ENCODE peak calls at places on chromosome 5, in nine cellular contexts. One of them, this sample, is unnamed.

GRCh38 chr5:45408067-45408466 is 288.1 kb downstream of the HCN1 start:
- DNase-seq in NCI-H774: no peak
- DNase-seq in gastrocnemius medialis: no peak
- DNase-seq in stimulated activated CD8-positive, alpha-beta memory T cell treated with anti-CD3 and anti-CD28 coated beads, Interleukin-12 subunit alpha, Interleukin-12 subunit beta, amount 100 ng/mL, for 1 hour: no peak
- DNase-seq in DMS 273 treated with DMSO at 0.1 percent for 48 hours: no peak
- DNase-seq in NCI-H524: no peak
- DNase-seq in HCEC 1CT: peak
- DNase-seq in GF-D8: no peak
- DNase-seq in T-helper 9 cell: no peak
- DNase-seq in this sample: no peak

GRCh38 chr5:67032921-67033664 is 163.5 kb downstream of the CD180 start:
- DNase-seq in T-helper 9 cell: no peak
- DNase-seq in DMS 273 treated with DMSO at 0.1 percent for 48 hours: no peak
- DNase-seq in NCI-H524: no peak
- DNase-seq in stimulated activated CD8-positive, alpha-beta memory T cell treated with anti-CD3 and anti-CD28 coated beads, Interleukin-12 subunit alpha, Interleukin-12 subunit beta, amount 100 ng/mL, for 1 hour: no peak
- DNase-seq in GF-D8: peak
- DNase-seq in HCEC 1CT: peak
- DNase-seq in gastrocnemius medialis: no peak
- DNase-seq in NCI-H774: no peak
- DNase-seq in this sample: no peak

GRCh38 chr5:3197699-3198098 is 397.9 kb upstream of the IRX1 start:
- DNase-seq in T-helper 9 cell: no peak
- DNase-seq in gastrocnemius medialis: no peak
- DNase-seq in DMS 273 treated with DMSO at 0.1 percent for 48 hours: no peak
- DNase-seq in HCEC 1CT: no peak
- DNase-seq in GF-D8: no peak
- DNase-seq in stimulated activated CD8-positive, alpha-beta memory T cell treated with anti-CD3 and anti-CD28 coated beads, Interleukin-12 subunit alpha, Interleukin-12 subunit beta, amount 100 ng/mL, for 1 hour: no peak
- DNase-seq in NCI-H774: peak
- DNase-seq in NCI-H524: peak
- DNase-seq in this sample: no peak

GRCh38 chr5:39353714-39354399 is 10.4 kb downstream of the C9 start:
- DNase-seq in DMS 273 treated with DMSO at 0.1 percent for 48 hours: no peak
- DNase-seq in NCI-H774: no peak
- DNase-seq in stimulated activated CD8-positive, alpha-beta memory T cell treated with anti-CD3 and anti-CD28 coated beads, Interleukin-12 subunit alpha, Interleukin-12 subunit beta, amount 100 ng/mL, for 1 hour: no peak
- DNase-seq in NCI-H524: no peak
- DNase-seq in T-helper 9 cell: no peak
- DNase-seq in HCEC 1CT: no peak
- DNase-seq in gastrocnemius medialis: no peak
- DNase-seq in GF-D8: no peak
- DNase-seq in this sample: no peak

GRCh38 chr5:172179032-172179989 is 8.7 kb downstream of the STK10 start:
- DNase-seq in HCEC 1CT: no peak
- DNase-seq in NCI-H774: no peak
- DNase-seq in gastrocnemius medialis: no peak
- DNase-seq in DMS 273 treated with DMSO at 0.1 percent for 48 hours: no peak
- DNase-seq in T-helper 9 cell: peak
- DNase-seq in stimulated activated CD8-positive, alpha-beta memory T cell treated with anti-CD3 and anti-CD28 coated beads, Interleukin-12 subunit alpha, Interleukin-12 subunit beta, amount 100 ng/mL, for 1 hour: no peak
- DNase-seq in GF-D8: peak
- DNase-seq in NCI-H524: no peak
- DNase-seq in this sample: peak

GRCh38 chr5:171520300-171521170 is 101.1 kb downstream of the FGF18 start:
- DNase-seq in T-helper 9 cell: no peak
- DNase-seq in DMS 273 treated with DMSO at 0.1 percent for 48 hours: peak
- DNase-seq in NCI-H524: peak
- DNase-seq in stimulated activated CD8-positive, alpha-beta memory T cell treated with anti-CD3 and anti-CD28 coated beads, Interleukin-12 subunit alpha, Interleukin-12 subunit beta, amount 100 ng/mL, for 1 hour: no peak
- DNase-seq in NCI-H774: no peak
- DNase-seq in HCEC 1CT: no peak
- DNase-seq in GF-D8: no peak
- DNase-seq in gastrocnemius medialis: no peak
- DNase-seq in this sample: no peak

GRCh38 chr5:139391570-139392323 is 2.0 kb upstream of the MZB1 start:
- DNase-seq in NCI-H524: no peak
- DNase-seq in DMS 273 treated with DMSO at 0.1 percent for 48 hours: no peak
- DNase-seq in stimulated activated CD8-positive, alpha-beta memory T cell treated with anti-CD3 and anti-CD28 coated beads, Interleukin-12 subunit alpha, Interleukin-12 subunit beta, amount 100 ng/mL, for 1 hour: no peak
- DNase-seq in gastrocnemius medialis: no peak
- DNase-seq in HCEC 1CT: no peak
- DNase-seq in GF-D8: no peak
- DNase-seq in T-helper 9 cell: no peak
- DNase-seq in NCI-H774: no peak
- DNase-seq in this sample: no peak

GRCh38 chr5:137752873-137753226 is 1.3 kb downstream of the HNRNPA0 start:
- DNase-seq in DMS 273 treated with DMSO at 0.1 percent for 48 hours: no peak
- DNase-seq in NCI-H774: no peak
- DNase-seq in gastrocnemius medialis: no peak
- DNase-seq in T-helper 9 cell: no peak
- DNase-seq in stimulated activated CD8-positive, alpha-beta memory T cell treated with anti-CD3 and anti-CD28 coated beads, Interleukin-12 subunit alpha, Interleukin-12 subunit beta, amount 100 ng/mL, for 1 hour: no peak
- DNase-seq in NCI-H524: peak
- DNase-seq in HCEC 1CT: peak
- DNase-seq in GF-D8: no peak
- DNase-seq in this sample: no peak

GRCh38 chr5:30040483-30041116 is 1152.9 kb upstream of the CDH6 start:
- DNase-seq in HCEC 1CT: peak
- DNase-seq in T-helper 9 cell: no peak
- DNase-seq in NCI-H524: peak
- DNase-seq in gastrocnemius medialis: no peak
- DNase-seq in stimulated activated CD8-positive, alpha-beta memory T cell treated with anti-CD3 and anti-CD28 coated beads, Interleukin-12 subunit alpha, Interleukin-12 subunit beta, amount 100 ng/mL, for 1 hour: no peak
- DNase-seq in GF-D8: no peak
- DNase-seq in NCI-H774: peak
- DNase-seq in DMS 273 treated with DMSO at 0.1 percent for 48 hours: peak
- DNase-seq in this sample: no peak

GRCh38 chr5:31469466-31469865 is 62.4 kb downstream of the DROSHA start:
- DNase-seq in gastrocnemius medialis: no peak
- DNase-seq in HCEC 1CT: no peak
- DNase-seq in T-helper 9 cell: no peak
- DNase-seq in stimulated activated CD8-positive, alpha-beta memory T cell treated with anti-CD3 and anti-CD28 coated beads, Interleukin-12 subunit alpha, Interleukin-12 subunit beta, amount 100 ng/mL, for 1 hour: no peak
- DNase-seq in GF-D8: no peak
- DNase-seq in NCI-H524: no peak
- DNase-seq in NCI-H774: no peak
- DNase-seq in DMS 273 treated with DMSO at 0.1 percent for 48 hours: no peak
- DNase-seq in this sample: no peak

GRCh38 chr5:76402880-76403712 is at the start of gene IQGAP2:
- DNase-seq in DMS 273 treated with DMSO at 0.1 percent for 48 hours: peak
- DNase-seq in gastrocnemius medialis: peak
- DNase-seq in HCEC 1CT: peak
- DNase-seq in stimulated activated CD8-positive, alpha-beta memory T cell treated with anti-CD3 and anti-CD28 coated beads, Interleukin-12 subunit alpha, Interleukin-12 subunit beta, amount 100 ng/mL, for 1 hour: peak
- DNase-seq in NCI-H524: peak
- DNase-seq in NCI-H774: no peak
- DNase-seq in T-helper 9 cell: peak
- DNase-seq in GF-D8: peak
- DNase-seq in this sample: peak

GRCh38 chr5:157328277-157328912 is 62.5 kb downstream of the CYFIP2 start:
- DNase-seq in stimulated activated CD8-positive, alpha-beta memory T cell treated with anti-CD3 and anti-CD28 coated beads, Interleukin-12 subunit alpha, Interleukin-12 subunit beta, amount 100 ng/mL, for 1 hour: peak
- DNase-seq in NCI-H774: peak
- DNase-seq in NCI-H524: peak
- DNase-seq in HCEC 1CT: peak
- DNase-seq in T-helper 9 cell: peak
- DNase-seq in DMS 273 treated with DMSO at 0.1 percent for 48 hours: peak
- DNase-seq in GF-D8: peak
- DNase-seq in gastrocnemius medialis: peak
- DNase-seq in this sample: peak

GRCh38 chr5:61881821-61882220 is 424.2 kb upstream of the KIF2A start:
- DNase-seq in DMS 273 treated with DMSO at 0.1 percent for 48 hours: no peak
- DNase-seq in NCI-H774: no peak
- DNase-seq in stimulated activated CD8-positive, alpha-beta memory T cell treated with anti-CD3 and anti-CD28 coated beads, Interleukin-12 subunit alpha, Interleukin-12 subunit beta, amount 100 ng/mL, for 1 hour: no peak
- DNase-seq in gastrocnemius medialis: no peak
- DNase-seq in NCI-H524: no peak
- DNase-seq in HCEC 1CT: peak
- DNase-seq in T-helper 9 cell: no peak
- DNase-seq in GF-D8: no peak
- DNase-seq in this sample: no peak

GRCh38 chr5:159638954-159639559 is 277.2 kb upstream of the ADRA1B start:
- DNase-seq in T-helper 9 cell: no peak
- DNase-seq in HCEC 1CT: no peak
- DNase-seq in stimulated activated CD8-positive, alpha-beta memory T cell treated with anti-CD3 and anti-CD28 coated beads, Interleukin-12 subunit alpha, Interleukin-12 subunit beta, amount 100 ng/mL, for 1 hour: no peak
- DNase-seq in gastrocnemius medialis: no peak
- DNase-seq in DMS 273 treated with DMSO at 0.1 percent for 48 hours: no peak
- DNase-seq in GF-D8: no peak
- DNase-seq in NCI-H774: no peak
- DNase-seq in NCI-H524: no peak
- DNase-seq in this sample: no peak

GRCh38 chr5:76990899-76991475 is 38.1 kb downstream of the CRHBP start:
- DNase-seq in T-helper 9 cell: no peak
- DNase-seq in NCI-H774: no peak
- DNase-seq in gastrocnemius medialis: no peak
- DNase-seq in NCI-H524: no peak
- DNase-seq in DMS 273 treated with DMSO at 0.1 percent for 48 hours: no peak
- DNase-seq in GF-D8: no peak
- DNase-seq in HCEC 1CT: no peak
- DNase-seq in stimulated activated CD8-positive, alpha-beta memory T cell treated with anti-CD3 and anti-CD28 coated beads, Interleukin-12 subunit alpha, Interleukin-12 subunit beta, amount 100 ng/mL, for 1 hour: no peak
- DNase-seq in this sample: no peak

GRCh38 chr5:148897842-148898241 is 71.4 kb downstream of the ADRB2 start:
- DNase-seq in NCI-H524: no peak
- DNase-seq in GF-D8: no peak
- DNase-seq in T-helper 9 cell: no peak
- DNase-seq in gastrocnemius medialis: no peak
- DNase-seq in HCEC 1CT: no peak
- DNase-seq in stimulated activated CD8-positive, alpha-beta memory T cell treated with anti-CD3 and anti-CD28 coated beads, Interleukin-12 subunit alpha, Interleukin-12 subunit beta, amount 100 ng/mL, for 1 hour: no peak
- DNase-seq in DMS 273 treated with DMSO at 0.1 percent for 48 hours: no peak
- DNase-seq in NCI-H774: no peak
- DNase-seq in this sample: no peak

GRCh38 chr5:7320641-7321170 is 75.2 kb upstream of the ADCY2 start:
- DNase-seq in stimulated activated CD8-positive, alpha-beta memory T cell treated with anti-CD3 and anti-CD28 coated beads, Interleukin-12 subunit alpha, Interleukin-12 subunit beta, amount 100 ng/mL, for 1 hour: no peak
- DNase-seq in NCI-H774: no peak
- DNase-seq in HCEC 1CT: no peak
- DNase-seq in DMS 273 treated with DMSO at 0.1 percent for 48 hours: no peak
- DNase-seq in T-helper 9 cell: no peak
- DNase-seq in gastrocnemius medialis: no peak
- DNase-seq in NCI-H524: no peak
- DNase-seq in GF-D8: no peak
- DNase-seq in this sample: no peak

GRCh38 chr5:159525117-159525516 is 194.8 kb upstream of the IL12B start:
- DNase-seq in T-helper 9 cell: no peak
- DNase-seq in gastrocnemius medialis: no peak
- DNase-seq in NCI-H774: no peak
- DNase-seq in NCI-H524: no peak
- DNase-seq in stimulated activated CD8-positive, alpha-beta memory T cell treated with anti-CD3 and anti-CD28 coated beads, Interleukin-12 subunit alpha, Interleukin-12 subunit beta, amount 100 ng/mL, for 1 hour: no peak
- DNase-seq in HCEC 1CT: no peak
- DNase-seq in GF-D8: no peak
- DNase-seq in DMS 273 treated with DMSO at 0.1 percent for 48 hours: no peak
- DNase-seq in this sample: no peak

GRCh38 chr5:3010953-3011763 is 259.7 kb upstream of the IRX2 start:
- DNase-seq in NCI-H774: no peak
- DNase-seq in DMS 273 treated with DMSO at 0.1 percent for 48 hours: no peak
- DNase-seq in stimulated activated CD8-positive, alpha-beta memory T cell treated with anti-CD3 and anti-CD28 coated beads, Interleukin-12 subunit alpha, Interleukin-12 subunit beta, amount 100 ng/mL, for 1 hour: no peak
- DNase-seq in NCI-H524: no peak
- DNase-seq in gastrocnemius medialis: no peak
- DNase-seq in T-helper 9 cell: no peak
- DNase-seq in HCEC 1CT: no peak
- DNase-seq in GF-D8: no peak
- DNase-seq in this sample: no peak

GRCh38 chr5:140327589-140327988 is 18.8 kb downstream of the HBEGF start:
- DNase-seq in HCEC 1CT: no peak
- DNase-seq in NCI-H524: peak
- DNase-seq in stimulated activated CD8-positive, alpha-beta memory T cell treated with anti-CD3 and anti-CD28 coated beads, Interleukin-12 subunit alpha, Interleukin-12 subunit beta, amount 100 ng/mL, for 1 hour: no peak
- DNase-seq in T-helper 9 cell: no peak
- DNase-seq in gastrocnemius medialis: no peak
- DNase-seq in GF-D8: no peak
- DNase-seq in NCI-H774: no peak
- DNase-seq in DMS 273 treated with DMSO at 0.1 percent for 48 hours: no peak
- DNase-seq in this sample: no peak

GRCh38 chr5:121962943-121963342 is 1.2 kb downstream of the SRFBP1 start:
- DNase-seq in HCEC 1CT: no peak
- DNase-seq in NCI-H774: no peak
- DNase-seq in gastrocnemius medialis: no peak
- DNase-seq in stimulated activated CD8-positive, alpha-beta memory T cell treated with anti-CD3 and anti-CD28 coated beads, Interleukin-12 subunit alpha, Interleukin-12 subunit beta, amount 100 ng/mL, for 1 hour: no peak
- DNase-seq in GF-D8: no peak
- DNase-seq in DMS 273 treated with DMSO at 0.1 percent for 48 hours: no peak
- DNase-seq in T-helper 9 cell: no peak
- DNase-seq in NCI-H524: no peak
- DNase-seq in this sample: no peak

GRCh38 chr5:1005362-1005851 is 3.2 kb upstream of the NKD2 start:
- DNase-seq in T-helper 9 cell: no peak
- DNase-seq in HCEC 1CT: no peak
- DNase-seq in stimulated activated CD8-positive, alpha-beta memory T cell treated with anti-CD3 and anti-CD28 coated beads, Interleukin-12 subunit alpha, Interleukin-12 subunit beta, amount 100 ng/mL, for 1 hour: no peak
- DNase-seq in DMS 273 treated with DMSO at 0.1 percent for 48 hours: no peak
- DNase-seq in GF-D8: no peak
- DNase-seq in NCI-H524: no peak
- DNase-seq in gastrocnemius medialis: no peak
- DNase-seq in NCI-H774: no peak
- DNase-seq in this sample: no peak

GRCh38 chr5:115072266-115073056 is 97.2 kb downstream of the TRIM36 start:
- DNase-seq in NCI-H524: no peak
- DNase-seq in HCEC 1CT: no peak
- DNase-seq in stimulated activated CD8-positive, alpha-beta memory T cell treated with anti-CD3 and anti-CD28 coated beads, Interleukin-12 subunit alpha, Interleukin-12 subunit beta, amount 100 ng/mL, for 1 hour: no peak
- DNase-seq in DMS 273 treated with DMSO at 0.1 percent for 48 hours: no peak
- DNase-seq in T-helper 9 cell: no peak
- DNase-seq in NCI-H774: peak
- DNase-seq in gastrocnemius medialis: no peak
- DNase-seq in GF-D8: no peak
- DNase-seq in this sample: no peak

GRCh38 chr5:132477784-132478497 is 12.6 kb downstream of the IRF1 start:
- DNase-seq in NCI-H774: no peak
- DNase-seq in stimulated activated CD8-positive, alpha-beta memory T cell treated with anti-CD3 and anti-CD28 coated beads, Interleukin-12 subunit alpha, Interleukin-12 subunit beta, amount 100 ng/mL, for 1 hour: no peak
- DNase-seq in HCEC 1CT: no peak
- DNase-seq in NCI-H524: no peak
- DNase-seq in gastrocnemius medialis: no peak
- DNase-seq in T-helper 9 cell: no peak
- DNase-seq in DMS 273 treated with DMSO at 0.1 percent for 48 hours: no peak
- DNase-seq in GF-D8: no peak
- DNase-seq in this sample: no peak

GRCh38 chr5:132003982-132004381 is 7.5 kb downstream of the ACSL6 start:
- DNase-seq in GF-D8: no peak
- DNase-seq in T-helper 9 cell: no peak
- DNase-seq in NCI-H524: no peak
- DNase-seq in NCI-H774: no peak
- DNase-seq in stimulated activated CD8-positive, alpha-beta memory T cell treated with anti-CD3 and anti-CD28 coated beads, Interleukin-12 subunit alpha, Interleukin-12 subunit beta, amount 100 ng/mL, for 1 hour: no peak
- DNase-seq in DMS 273 treated with DMSO at 0.1 percent for 48 hours: no peak
- DNase-seq in gastrocnemius medialis: no peak
- DNase-seq in HCEC 1CT: no peak
- DNase-seq in this sample: no peak

GRCh38 chr5:97231025-97231636 is 48.1 kb upstream of the RIOK2 start:
- DNase-seq in HCEC 1CT: peak
- DNase-seq in gastrocnemius medialis: no peak
- DNase-seq in DMS 273 treated with DMSO at 0.1 percent for 48 hours: peak
- DNase-seq in GF-D8: no peak
- DNase-seq in stimulated activated CD8-positive, alpha-beta memory T cell treated with anti-CD3 and anti-CD28 coated beads, Interleukin-12 subunit alpha, Interleukin-12 subunit beta, amount 100 ng/mL, for 1 hour: no peak
- DNase-seq in NCI-H774: peak
- DNase-seq in NCI-H524: peak
- DNase-seq in T-helper 9 cell: no peak
- DNase-seq in this sample: peak

GRCh38 chr5:171650605-171651004 is 135.0 kb upstream of the SMIM23 start:
- DNase-seq in GF-D8: no peak
- DNase-seq in NCI-H774: no peak
- DNase-seq in T-helper 9 cell: no peak
- DNase-seq in NCI-H524: no peak
- DNase-seq in HCEC 1CT: no peak
- DNase-seq in DMS 273 treated with DMSO at 0.1 percent for 48 hours: no peak
- DNase-seq in stimulated activated CD8-positive, alpha-beta memory T cell treated with anti-CD3 and anti-CD28 coated beads, Interleukin-12 subunit alpha, Interleukin-12 subunit beta, amount 100 ng/mL, for 1 hour: no peak
- DNase-seq in gastrocnemius medialis: no peak
- DNase-seq in this sample: no peak

GRCh38 chr5:14168139-14168792 is 25.1 kb downstream of the TRIO start:
- DNase-seq in DMS 273 treated with DMSO at 0.1 percent for 48 hours: no peak
- DNase-seq in gastrocnemius medialis: no peak
- DNase-seq in NCI-H774: no peak
- DNase-seq in HCEC 1CT: peak
- DNase-seq in T-helper 9 cell: no peak
- DNase-seq in GF-D8: no peak
- DNase-seq in stimulated activated CD8-positive, alpha-beta memory T cell treated with anti-CD3 and anti-CD28 coated beads, Interleukin-12 subunit alpha, Interleukin-12 subunit beta, amount 100 ng/mL, for 1 hour: no peak
- DNase-seq in NCI-H524: peak
- DNase-seq in this sample: no peak

This sample was measured in SIG-M5.